ENCODE peak calls at places on chromosomes 1 and 21, in four cellular contexts. K is HepG2, S is K562, V is GM12878. I is an unnamed sample.

GRCh38 chr1:18965206-18966173 is 9.0 kb upstream of the IFFO2 start:
- DNase-seq in K (no peak), V (no peak), S (no peak), I (peak)

GRCh38 chr1:155198547-155198906 is 9.2 kb downstream of the THBS3 start:
- DNase-seq in S (no peak), V (no peak), K (no peak), I (no peak)

GRCh38 chr1:41610361-41610760 is 125.9 kb upstream of the EDN2 start:
- DNase-seq in V (no peak), S (no peak), K (no peak), I (no peak)

GRCh38 chr1:116020668-116021272 is 44.5 kb downstream of the SLC22A15 start:
- DNase-seq in S (peak), K (peak), V (no peak), I (peak)

GRCh38 chr1:235423214-235423652 is 56.0 kb downstream of the TBCE start:
- DNase-seq in K (no peak), S (no peak), V (peak), I (no peak)

GRCh38 chr1:86507935-86508582 is 38.8 kb upstream of the CLCA4 start:
- DNase-seq in K (no peak), S (no peak), V (no peak), I (peak)

GRCh38 chr1:229271448-229272120 is 673 bp downstream of the RAB4A start:
- DNase-seq in K (peak), S (no peak), V (no peak), I (no peak)

GRCh38 chr1:26281091-26281958 is 1.4 kb downstream of the SH3BGRL3 start:
- DNase-seq in S (no peak), K (no peak), V (no peak), I (no peak)

GRCh38 chr1:207017615-207018559 is 14.7 kb downstream of the C1orf116 start:
- DNase-seq in V (no peak), K (no peak), S (peak), I (no peak)

GRCh38 chr1:161072751-161073449 is 3.2 kb upstream of the ARHGAP30 start:
- DNase-seq in S (no peak), K (peak), V (no peak), I (no peak)

GRCh38 chr1:1230656-1231399 is 973 bp downstream of the SDF4 start:
- DNase-seq in S (peak), V (no peak), K (peak), I (peak)

GRCh38 chr1:47708658-47709301 is 270.9 kb downstream of the FOXD2 start:
- DNase-seq in K (no peak), S (no peak), V (no peak), I (peak)

GRCh38 chr1:12591267-12591938 is 26.6 kb downstream of the DHRS3 start:
- DNase-seq in K (no peak), S (no peak), V (no peak), I (no peak)

GRCh38 chr1:226981386-226981817 is 41.3 kb downstream of the COQ8A start:
- DNase-seq in S (no peak), K (no peak), V (no peak), I (no peak)

GRCh38 chr1:248316796-248317195 is 7.6 kb downstream of the OR2M7 start:
- DNase-seq in S (no peak), V (no peak), K (no peak), I (no peak)

GRCh38 chr1:86779308-86780191 is 75.2 kb downstream of the SH3GLB1 start:
- DNase-seq in S (no peak), V (no peak), K (no peak), I (no peak)

GRCh38 chr1:29760165-29760564 is 523.8 kb downstream of the PTPRU start:
- DNase-seq in K (no peak), V (no peak), S (no peak), I (no peak)

GRCh38 chr1:41495171-41495948 is 10.9 kb upstream of the EDN2 start:
- DNase-seq in S (peak), K (peak), V (no peak), I (peak)

GRCh38 chr21:41926807-41927171 is 27.0 kb downstream of the C2CD2 start:
- DNase-seq in K (no peak), S (no peak), V (no peak), I (no peak)

GRCh38 chr21:39385299-39386145 is 36.6 kb upstream of the HMGN1 start:
- DNase-seq in K (peak), S (no peak), V (no peak), I (peak)

GRCh38 chr1:174693085-174693484 is 245.3 kb downstream of the GPR52 start:
- DNase-seq in K (no peak), V (no peak), S (no peak), I (no peak)

GRCh38 chr1:43044572-43045361 is 86.1 kb upstream of the SLC2A1 start:
- DNase-seq in V (no peak), S (peak), K (peak), I (no peak)

GRCh38 chr1:94438692-94439276 is 20.6 kb downstream of the ABCD3 start:
- DNase-seq in V (no peak), K (peak), S (no peak), I (no peak)

GRCh38 chr1:72197786-72198185 is 84.6 kb downstream of the NEGR1 start:
- DNase-seq in S (no peak), V (no peak), K (no peak), I (no peak)

GRCh38 chr1:2863149-2863963 is 61.9 kb upstream of the TTC34 start:
- DNase-seq in V (no peak), K (no peak), S (no peak), I (no peak)

GRCh38 chr1:165827199-165828102 is at the start of gene UCK2:
- DNase-seq in V (no peak), K (peak), S (peak), I (peak)

GRCh38 chr1:36359911-36360310 is 25.8 kb downstream of the STK40 start:
- DNase-seq in S (no peak), V (no peak), K (no peak), I (no peak)

GRCh38 chr1:184752656-184753055 is 2.0 kb downstream of the EDEM3 start:
- DNase-seq in K (no peak), S (no peak), V (no peak), I (no peak)

GRCh38 chr1:90957497-90957896 is 64.3 kb downstream of the ZNF644 start:
- DNase-seq in K (no peak), S (no peak), V (no peak), I (no peak)

GRCh38 chr1:43348809-43349593 is 9.8 kb upstream of the CDC20 start:
- DNase-seq in V (no peak), S (peak), K (peak), I (peak)

GRCh38 chr1:11483581-11484320 is 4.8 kb downstream of the DISP3 start:
- DNase-seq in V (no peak), S (no peak), K (no peak), I (no peak)

GRCh38 chr1:11482904-11483479 is 4.0 kb downstream of the DISP3 start:
- DNase-seq in S (no peak), V (no peak), K (no peak), I (no peak)

GRCh38 chr1:11485191-11485590 is 6.2 kb downstream of the DISP3 start:
- DNase-seq in S (no peak), V (no peak), K (no peak), I (no peak)

GRCh38 chr1:11482186-11482585 is 3.2 kb downstream of the DISP3 start:
- DNase-seq in K (no peak), S (no peak), V (no peak), I (no peak)

DNA sequence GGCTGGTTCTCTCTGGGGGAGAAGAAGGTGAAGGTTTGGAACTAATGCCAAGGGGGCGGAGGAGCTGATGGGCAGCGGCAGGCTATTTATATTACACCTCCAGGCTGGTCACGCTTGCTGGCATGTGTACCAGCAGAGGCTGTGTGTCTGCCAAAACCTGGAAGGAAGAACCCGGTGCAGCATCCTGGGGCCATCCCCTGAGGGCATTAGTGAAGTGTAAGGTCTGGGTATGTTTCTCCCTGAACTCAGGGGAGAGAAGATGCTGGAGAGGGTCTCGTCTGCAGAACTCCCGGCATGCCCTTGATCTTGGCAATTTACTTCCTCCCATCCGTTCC is 5.3 kb downstream of the DISP3 start:
- DNase-seq in S (no peak), V (no peak), K (no peak), I (no peak)
- TF ChIP-seq SMC3 in S (no peak), V (no peak), K (no peak), I (no peak)

DNA sequence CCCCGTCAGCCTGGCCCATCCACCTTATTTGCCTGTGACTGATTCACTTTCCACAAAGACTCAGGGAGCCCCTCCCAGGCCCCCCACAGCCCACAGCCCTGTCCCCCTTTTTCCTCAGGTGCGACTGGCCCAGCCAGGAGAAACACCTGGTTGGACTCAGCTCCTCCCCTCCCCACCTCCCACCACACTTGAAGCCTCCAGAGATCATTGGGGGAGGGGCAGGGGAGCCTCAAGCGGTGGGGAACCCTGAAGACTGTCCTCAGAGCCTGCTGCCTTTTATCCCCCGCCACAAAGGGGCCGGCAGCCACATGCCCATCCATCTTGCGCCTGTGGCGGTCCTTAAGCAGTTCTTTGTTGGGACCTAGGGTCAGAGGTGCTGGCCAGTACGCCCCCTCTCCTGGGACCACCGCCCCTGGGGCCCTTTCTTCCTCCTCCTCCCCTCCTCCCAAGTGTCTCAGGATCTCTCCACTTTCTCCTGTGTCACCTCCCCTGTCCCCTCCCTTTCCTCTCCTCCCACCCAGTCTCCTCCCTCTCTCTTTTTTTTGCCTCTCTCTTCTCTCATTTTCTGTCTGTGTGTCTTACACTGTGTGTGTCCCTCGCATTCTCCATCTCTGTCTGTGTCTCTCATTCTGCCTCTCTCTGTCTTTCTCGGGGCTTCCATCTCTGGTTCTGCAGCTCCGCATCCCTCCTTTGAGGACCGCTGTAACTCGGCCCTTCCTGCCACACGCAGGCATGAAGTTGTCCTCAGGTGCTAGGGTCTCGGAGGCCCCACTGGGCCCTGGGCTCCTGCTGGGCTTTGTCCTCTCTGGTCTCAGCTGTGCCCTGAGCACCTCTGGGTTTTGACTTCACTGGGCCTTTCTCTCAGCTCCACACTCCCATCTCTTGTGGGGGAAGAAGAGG is 12.2 kb downstream of the CRABP2 start:
- DNase-seq in V (no peak), K (peak), S (peak), I (no peak)
- TF ChIP-seq POLR2A in V (no peak), K (no peak), S (peak), I (no peak)

DNA sequence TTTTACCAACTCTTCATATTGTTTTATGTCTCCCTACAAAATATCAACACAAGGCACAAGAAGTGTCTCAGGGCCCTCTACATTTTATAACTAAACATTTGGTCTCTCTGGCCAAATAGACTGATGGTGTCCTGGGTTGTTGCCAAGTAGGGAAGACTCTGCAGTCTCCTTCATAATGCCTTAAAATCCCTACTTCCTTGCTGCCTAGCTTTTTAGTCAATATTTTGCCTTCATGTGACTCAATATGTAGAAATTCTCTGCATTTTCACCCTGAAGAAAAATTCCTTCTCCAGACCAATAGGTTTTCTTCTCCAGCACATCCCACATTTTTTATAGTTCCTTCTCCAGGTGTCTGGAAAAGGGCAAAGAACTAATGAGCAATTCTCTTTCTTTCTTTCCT is 72.5 kb upstream of the IPO9 start:
- DNase-seq in K (no peak), V (no peak), S (no peak), I (no peak)
- TF ChIP-seq MYC in K (no peak), V (no peak), S (no peak), I (no peak)

GRCh38 chr1:7253118-7253480 is 467.8 kb downstream of the CAMTA1 start:
- DNase-seq in K (no peak), V (no peak), S (no peak), I (no peak)
- TF ChIP-seq SMC3 in K (no peak), V (no peak), S (no peak), I (no peak)